ENCODE peak calls at places on chromosomes 16 and 17, in seven cellular contexts. Y is NCI-H1930; U is OCI-M1; T is KBM-7; X is stimulated activated naive B cell treated with anti-CD40 and anti-IgM and Interleukin-4, amounts not matched to agents 10 μg/mL and 1 μg/mL and 100 μg/mL, for 72 hours; Q is GM19239; D is choroid plexus epithelial cell. P is an unnamed sample.

GRCh38 chr17:50766222-50767023 is 895 bp downstream of the ANKRD40CL start:
- DNase-seq in D (no peak), Y (no peak), T (no peak), Q (no peak), U (no peak), X (no peak), P (no peak)

GRCh38 chr16:77758046-77758445 is 30.3 kb upstream of the VAT1L start:
- DNase-seq in Q (no peak), X (no peak), Y (no peak), D (no peak), T (no peak), U (no peak), P (no peak)

GRCh38 chr16:55232822-55233221 is 91.2 kb upstream of the IRX6 start:
- DNase-seq in X (no peak), U (no peak), Y (no peak), Q (no peak), D (no peak), T (no peak), P (no peak)

GRCh38 chr16:81263470-81264200 is 25.1 kb downstream of the BCO1 start:
- DNase-seq in X (no peak), Y (no peak), Q (no peak), D (peak), U (no peak), T (no peak), P (no peak)

GRCh38 chr16:7921360-7921759 is 588.7 kb downstream of the RBFOX1 start:
- DNase-seq in X (no peak), D (no peak), U (no peak), Y (no peak), Q (no peak), T (no peak), P (no peak)

GRCh38 chr16:66849543-66849942 is 5.3 kb downstream of the CA7 start:
- DNase-seq in U (no peak), T (no peak), X (no peak), D (no peak), Y (no peak), Q (no peak), P (no peak)

GRCh38 chr16:22063888-22064467 is 28.4 kb upstream of the VWA3A start:
- DNase-seq in Y (no peak), D (no peak), X (no peak), T (no peak), U (no peak), Q (no peak), P (no peak)

GRCh38 chr17:57557793-57558681 is 187.1 kb downstream of the CCDC182 start:
- DNase-seq in T (peak), Y (peak), Q (no peak), D (peak), U (no peak), X (peak), P (no peak)

GRCh38 chr17:80283116-80283852 is 22.6 kb downstream of the RNF213 start:
- DNase-seq in Q (no peak), X (no peak), U (no peak), D (no peak), Y (no peak), T (no peak), P (no peak)

GRCh38 chr17:5553479-5553878 is 30.8 kb downstream of the NLRP1 start:
- DNase-seq in Q (no peak), U (no peak), T (no peak), D (no peak), X (no peak), Y (no peak), P (no peak)

GRCh38 chr16:75494696-75495601 is at the start of gene CHST6:
- DNase-seq in T (no peak), Q (peak), D (peak), U (no peak), Y (peak), X (peak), P (no peak)

GRCh38 chr16:56866955-56867830 is 2.2 kb downstream of the SLC12A3 start:
- DNase-seq in U (peak), D (peak), T (peak), Y (peak), Q (no peak), X (peak), P (no peak)

GRCh38 chr16:138049-138417 is 440 bp downstream of the NPRL3 start:
- DNase-seq in Y (no peak), Q (no peak), D (peak), T (no peak), U (peak), X (peak), P (peak)

GRCh38 chr17:38705803-38706624 is 941 bp downstream of the MLLT6 start:
- DNase-seq in D (no peak), Q (no peak), T (peak), U (peak), X (no peak), Y (peak), P (peak)

GRCh38 chr16:10851512-10851911 is 25.5 kb upstream of the CIITA start:
- DNase-seq in X (no peak), Y (no peak), Q (no peak), U (no peak), T (no peak), D (no peak), P (no peak)

GRCh38 chr16:57485916-57486857 is at the start of gene DOK4:
- DNase-seq in U (peak), T (peak), Y (peak), D (peak), Q (peak), X (peak), P (peak)

GRCh38 chr17:76189741-76190140 is 48.7 kb upstream of the FOXJ1 start:
- DNase-seq in U (peak), Y (no peak), X (no peak), D (no peak), Q (no peak), T (no peak), P (no peak)

GRCh38 chr17:57956311-57957119 is 1.3 kb upstream of the CUEDC1 start:
- DNase-seq in Y (no peak), D (no peak), T (peak), U (peak), Q (peak), X (no peak), P (peak)

GRCh38 chr16:77531741-77532140 is 96.9 kb upstream of the ADAMTS18 start:
- DNase-seq in Y (no peak), D (peak), U (no peak), X (no peak), Q (no peak), T (no peak), P (no peak)

GRCh38 chr17:7363311-7363710 is 8.4 kb downstream of the TMEM95 start:
- DNase-seq in X (no peak), U (no peak), Y (no peak), Q (no peak), D (no peak), T (no peak), P (no peak)

GRCh38 chr17:61335845-61336655 is 63.6 kb upstream of the TBX2 start:
- DNase-seq in D (peak), Y (no peak), T (no peak), X (no peak), Q (no peak), U (no peak), P (no peak)

GRCh38 chr16:84650062-84650991 is 2.0 kb downstream of the KLHL36 start:
- DNase-seq in T (no peak), U (no peak), X (no peak), Q (no peak), Y (no peak), D (peak), P (no peak)

GRCh38 chr16:55056585-55057520 is 126.2 kb downstream of the IRX5 start:
- DNase-seq in D (no peak), X (no peak), T (no peak), U (no peak), Y (no peak), Q (no peak), P (no peak)